ENCODE peak calls at places on chromosomes 16 and 17, in nine cellular contexts. One of them, this sample, is unnamed.
A peak's percentile ranks its signal among the peaks of the same experiment; 100 is the strongest.

GRCh38 chr17:72661093-72661944 is 431.2 kb downstream of the SLC39A11 start:
- DNase-seq in cardiac fibroblast: no peak
- DNase-seq in CD8-positive, alpha-beta T cell: no peak
- DNase-seq in left ventricle myocardium inferior: no peak
- DNase-seq in keratinocyte: peak; percentile 97
- DNase-seq in lung: no peak
- DNase-seq in ovary: no peak
- DNase-seq in heart left ventricle: no peak
- DNase-seq in lower leg skin: no peak
- DNase-seq in this sample: peak; percentile 73

GRCh38 chr16:3129137-3130131 is 5.4 kb upstream of the ZNF213 start:
- DNase-seq in heart left ventricle: peak; percentile 78
- DNase-seq in ovary: peak; percentile 71
- DNase-seq in lung: peak; percentile 84
- DNase-seq in cardiac fibroblast: peak; percentile 91
- DNase-seq in CD8-positive, alpha-beta T cell: peak; percentile 77
- DNase-seq in left ventricle myocardium inferior: peak; percentile 63
- DNase-seq in keratinocyte: no peak
- DNase-seq in lower leg skin: peak; percentile 93
- DNase-seq in this sample: no peak

GRCh38 chr17:32277284-32277683 is 11.7 kb downstream of the RHBDL3 start:
- DNase-seq in cardiac fibroblast: peak; percentile 43
- DNase-seq in ovary: no peak
- DNase-seq in lung: no peak
- DNase-seq in lower leg skin: no peak
- DNase-seq in CD8-positive, alpha-beta T cell: no peak
- DNase-seq in left ventricle myocardium inferior: no peak
- DNase-seq in keratinocyte: no peak
- DNase-seq in heart left ventricle: no peak
- DNase-seq in this sample: no peak

GRCh38 chr16:2235234-2235651 is 1.0 kb upstream of the DNASE1L2 start:
- DNase-seq in keratinocyte: no peak
- DNase-seq in left ventricle myocardium inferior: no peak
- DNase-seq in lung: no peak
- DNase-seq in CD8-positive, alpha-beta T cell: no peak
- DNase-seq in ovary: no peak
- DNase-seq in cardiac fibroblast: no peak
- DNase-seq in lower leg skin: no peak
- DNase-seq in heart left ventricle: no peak
- DNase-seq in this sample: no peak

GRCh38 chr17:39739020-39739884 is 1.5 kb downstream of the GRB7 start:
- DNase-seq in lung: peak; percentile 80
- DNase-seq in ovary: no peak
- DNase-seq in left ventricle myocardium inferior: no peak
- DNase-seq in heart left ventricle: no peak
- DNase-seq in CD8-positive, alpha-beta T cell: no peak
- DNase-seq in cardiac fibroblast: peak; percentile 23
- DNase-seq in keratinocyte: peak; percentile 57
- DNase-seq in lower leg skin: peak; percentile 95
- DNase-seq in this sample: no peak

GRCh38 chr17:8997994-8998628 is 23.2 kb upstream of the NTN1 start:
- DNase-seq in left ventricle myocardium inferior: peak; percentile 56
- DNase-seq in lower leg skin: peak; percentile 89
- DNase-seq in keratinocyte: no peak
- DNase-seq in ovary: no peak
- DNase-seq in CD8-positive, alpha-beta T cell: peak; percentile 80
- DNase-seq in cardiac fibroblast: peak; percentile 62
- DNase-seq in heart left ventricle: peak; percentile 44
- DNase-seq in lung: peak; percentile 68
- DNase-seq in this sample: no peak

GRCh38 chr16:73036074-73036826 is 11.7 kb downstream of the ZFHX3 start:
- DNase-seq in lung: no peak
- DNase-seq in CD8-positive, alpha-beta T cell: no peak
- DNase-seq in keratinocyte: no peak
- DNase-seq in ovary: no peak
- DNase-seq in cardiac fibroblast: no peak
- DNase-seq in lower leg skin: no peak
- DNase-seq in heart left ventricle: no peak
- DNase-seq in left ventricle myocardium inferior: no peak
- DNase-seq in this sample: no peak

GRCh38 chr17:27446569-27447301 is 9.5 kb upstream of the KSR1 start:
- DNase-seq in ovary: no peak
- DNase-seq in CD8-positive, alpha-beta T cell: no peak
- DNase-seq in left ventricle myocardium inferior: no peak
- DNase-seq in lung: no peak
- DNase-seq in lower leg skin: no peak
- DNase-seq in heart left ventricle: no peak
- DNase-seq in cardiac fibroblast: peak; percentile 99
- DNase-seq in keratinocyte: no peak
- DNase-seq in this sample: peak; percentile 35

GRCh38 chr16:84052071-84052622 is 9.6 kb upstream of the SLC38A8 start:
- DNase-seq in left ventricle myocardium inferior: no peak
- DNase-seq in heart left ventricle: no peak
- DNase-seq in lung: no peak
- DNase-seq in lower leg skin: peak; percentile 67
- DNase-seq in keratinocyte: no peak
- DNase-seq in ovary: no peak
- DNase-seq in CD8-positive, alpha-beta T cell: no peak
- DNase-seq in cardiac fibroblast: no peak
- DNase-seq in this sample: no peak
- TF ChIP-seq CTCF in left ventricle myocardium inferior: no peak
- TF ChIP-seq CTCF in heart left ventricle: no peak
- TF ChIP-seq CTCF in lung: no peak
- TF ChIP-seq CTCF in lower leg skin: no peak
- TF ChIP-seq CTCF in keratinocyte: no peak
- TF ChIP-seq CTCF in ovary: no peak
- TF ChIP-seq CTCF in CD8-positive, alpha-beta T cell: no peak
- TF ChIP-seq CTCF in cardiac fibroblast: no peak
- TF ChIP-seq CTCF in this sample: no peak

GRCh38 chr16:77214411-77215138 is 15.4 kb downstream of the SYCE1L start:
- DNase-seq in heart left ventricle: no peak
- DNase-seq in lower leg skin: peak; percentile 52
- DNase-seq in lung: no peak
- DNase-seq in ovary: no peak
- DNase-seq in keratinocyte: no peak
- DNase-seq in CD8-positive, alpha-beta T cell: no peak
- DNase-seq in cardiac fibroblast: no peak
- DNase-seq in left ventricle myocardium inferior: no peak
- DNase-seq in this sample: no peak
- H3K4me3 ChIP-seq in heart left ventricle: no peak overlapping the region
- H3K4me3 ChIP-seq in lower leg skin: no peak overlapping the region
- H3K4me3 ChIP-seq in lung: no peak overlapping the region
- H3K4me3 ChIP-seq in ovary: no peak overlapping the region
- H3K4me3 ChIP-seq in keratinocyte: no peak overlapping the region
- H3K4me3 ChIP-seq in CD8-positive, alpha-beta T cell: no peak overlapping the region
- H3K4me3 ChIP-seq in cardiac fibroblast: no peak overlapping the region
- H3K4me3 ChIP-seq in left ventricle myocardium inferior: no peak overlapping the region
- H3K4me3 ChIP-seq in this sample: no peak overlapping the region

GRCh38 chr17:69607162-69607834 is 192.8 kb downstream of the MAP2K6 start:
- DNase-seq in heart left ventricle: peak; percentile 76
- DNase-seq in keratinocyte: peak; percentile 17
- DNase-seq in ovary: peak; percentile 61
- DNase-seq in lung: peak; percentile 52
- DNase-seq in left ventricle myocardium inferior: peak; percentile 77
- DNase-seq in CD8-positive, alpha-beta T cell: no peak
- DNase-seq in lower leg skin: peak; percentile 93
- DNase-seq in cardiac fibroblast: peak; percentile 92
- DNase-seq in this sample: peak; percentile 48
- TF ChIP-seq CTCF in heart left ventricle: peak; percentile 94
- TF ChIP-seq CTCF in keratinocyte: peak; percentile 88
- TF ChIP-seq CTCF in ovary: peak; percentile 61
- TF ChIP-seq CTCF in lung: peak; percentile 56
- TF ChIP-seq CTCF in left ventricle myocardium inferior: peak; percentile 90
- TF ChIP-seq CTCF in CD8-positive, alpha-beta T cell: peak; percentile 37
- TF ChIP-seq CTCF in lower leg skin: peak; percentile 52
- TF ChIP-seq CTCF in cardiac fibroblast: peak; percentile 86
- TF ChIP-seq CTCF in this sample: peak; percentile 87

DNA sequence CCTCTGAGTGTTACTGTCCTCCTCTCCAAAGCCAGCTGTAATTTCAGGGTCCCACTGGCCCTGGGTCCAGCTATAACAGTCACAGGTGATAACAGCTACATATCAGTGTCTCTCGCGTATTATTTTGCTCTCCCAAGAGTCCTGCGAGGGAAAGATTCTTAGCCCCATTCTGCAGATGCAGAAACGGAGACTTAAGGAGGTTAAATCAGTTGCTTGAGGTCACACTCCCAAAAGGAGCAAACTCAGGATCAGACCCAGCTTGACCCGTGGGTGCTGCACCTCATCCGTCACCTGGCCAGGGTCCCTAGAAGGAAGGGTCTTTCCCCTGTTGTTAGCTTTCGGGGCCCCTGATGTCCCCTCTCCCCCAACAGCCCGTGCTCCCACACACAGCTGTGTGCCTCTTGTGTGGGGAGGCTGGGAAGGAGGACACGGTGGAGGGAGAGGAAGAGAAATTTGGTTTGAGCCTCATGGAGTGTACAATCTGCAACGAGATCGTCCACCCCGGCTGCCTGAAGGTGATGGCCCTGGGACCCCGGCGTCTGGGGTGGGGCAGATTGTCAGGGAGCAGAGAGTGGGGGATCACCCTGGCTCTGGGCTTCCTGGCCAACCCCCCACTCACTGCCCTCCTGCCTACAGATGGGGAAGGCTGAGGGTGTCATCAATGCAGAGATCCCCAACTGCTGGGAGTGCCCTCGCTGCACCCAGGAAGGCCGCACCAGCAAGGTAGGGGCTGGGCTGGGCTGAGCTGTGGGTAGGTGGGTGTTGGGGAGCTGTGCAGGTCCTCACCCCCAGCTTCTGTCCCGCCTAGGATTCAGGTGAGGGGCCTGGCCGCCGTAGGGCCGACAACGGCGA is 3.8 kb downstream of the FBXL19 start:
- DNase-seq in left ventricle myocardium inferior: no peak
- DNase-seq in heart left ventricle: no peak
- DNase-seq in lung: no peak
- DNase-seq in CD8-positive, alpha-beta T cell: no peak
- DNase-seq in lower leg skin: no peak
- DNase-seq in cardiac fibroblast: no peak
- DNase-seq in keratinocyte: no peak
- DNase-seq in ovary: no peak
- DNase-seq in this sample: no peak
- H3K4me3 ChIP-seq in left ventricle myocardium inferior: no peak overlapping the region
- H3K4me3 ChIP-seq in heart left ventricle: no peak overlapping the region
- H3K4me3 ChIP-seq in lung: no peak overlapping the region
- H3K4me3 ChIP-seq in CD8-positive, alpha-beta T cell: no peak overlapping the region
- H3K4me3 ChIP-seq in lower leg skin: no peak overlapping the region
- H3K4me3 ChIP-seq in cardiac fibroblast: no peak overlapping the region
- H3K4me3 ChIP-seq in keratinocyte: peak overlapping the region; percentile 41
- H3K4me3 ChIP-seq in ovary: no peak overlapping the region
- H3K4me3 ChIP-seq in this sample: no peak overlapping the region

GRCh38 chr16:53404959-53405358 is 29.3 kb upstream of the RBL2 start:
- DNase-seq in left ventricle myocardium inferior: no peak
- DNase-seq in heart left ventricle: no peak
- DNase-seq in cardiac fibroblast: peak; percentile 33
- DNase-seq in ovary: no peak
- DNase-seq in lower leg skin: no peak
- DNase-seq in keratinocyte: no peak
- DNase-seq in lung: no peak
- DNase-seq in CD8-positive, alpha-beta T cell: no peak
- DNase-seq in this sample: no peak
- TF ChIP-seq CTCF in left ventricle myocardium inferior: no peak
- TF ChIP-seq CTCF in heart left ventricle: no peak
- TF ChIP-seq CTCF in cardiac fibroblast: peak; percentile 13
- TF ChIP-seq CTCF in ovary: no peak
- TF ChIP-seq CTCF in lower leg skin: no peak
- TF ChIP-seq CTCF in keratinocyte: no peak
- TF ChIP-seq CTCF in lung: no peak
- TF ChIP-seq CTCF in CD8-positive, alpha-beta T cell: no peak
- TF ChIP-seq CTCF in this sample: no peak

DNA sequence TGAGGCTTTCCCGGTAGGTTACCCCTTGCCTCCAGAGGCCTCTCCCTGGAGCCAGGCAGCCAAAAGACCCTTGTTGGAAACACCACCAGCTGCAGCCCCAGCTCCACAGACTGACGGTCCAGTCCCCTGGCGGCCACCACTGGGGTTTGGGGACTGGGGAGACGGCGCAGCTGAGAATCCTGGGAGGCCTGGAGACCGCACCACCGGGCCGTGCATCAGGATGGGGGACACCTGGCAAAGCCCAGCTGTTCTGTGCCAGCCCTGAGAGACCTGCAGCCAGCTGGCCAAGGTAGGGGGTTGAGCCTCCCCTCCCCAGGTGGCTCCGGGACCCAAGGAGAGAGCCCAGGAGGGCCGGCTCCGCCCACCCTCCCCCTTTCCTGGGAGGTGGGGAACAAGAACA is 8.3 kb upstream of the SLC38A10 start:
- DNase-seq in lower leg skin: no peak
- DNase-seq in heart left ventricle: no peak
- DNase-seq in keratinocyte: no peak
- DNase-seq in lung: no peak
- DNase-seq in left ventricle myocardium inferior: no peak
- DNase-seq in ovary: no peak
- DNase-seq in cardiac fibroblast: no peak
- DNase-seq in CD8-positive, alpha-beta T cell: no peak
- DNase-seq in this sample: no peak
- H3K4me3 ChIP-seq in lower leg skin: no peak overlapping the region
- H3K4me3 ChIP-seq in heart left ventricle: no peak overlapping the region
- H3K4me3 ChIP-seq in keratinocyte: no peak overlapping the region
- H3K4me3 ChIP-seq in lung: no peak overlapping the region
- H3K4me3 ChIP-seq in left ventricle myocardium inferior: no peak overlapping the region
- H3K4me3 ChIP-seq in ovary: no peak overlapping the region
- H3K4me3 ChIP-seq in cardiac fibroblast: no peak overlapping the region
- H3K4me3 ChIP-seq in CD8-positive, alpha-beta T cell: no peak overlapping the region
- H3K4me3 ChIP-seq in this sample: no peak overlapping the region

GRCh38 chr17:17819111-17819510 is 17.7 kb downstream of the SREBF1 start:
- DNase-seq in lung: no peak
- DNase-seq in heart left ventricle: no peak
- DNase-seq in keratinocyte: no peak
- DNase-seq in cardiac fibroblast: no peak
- DNase-seq in left ventricle myocardium inferior: no peak
- DNase-seq in lower leg skin: no peak
- DNase-seq in ovary: no peak
- DNase-seq in CD8-positive, alpha-beta T cell: no peak
- DNase-seq in this sample: no peak
- TF ChIP-seq CTCF in lung: no peak
- TF ChIP-seq CTCF in heart left ventricle: no peak
- TF ChIP-seq CTCF in keratinocyte: no peak
- TF ChIP-seq CTCF in cardiac fibroblast: no peak
- TF ChIP-seq CTCF in left ventricle myocardium inferior: no peak
- TF ChIP-seq CTCF in lower leg skin: no peak
- TF ChIP-seq CTCF in ovary: no peak
- TF ChIP-seq CTCF in CD8-positive, alpha-beta T cell: no peak
- TF ChIP-seq CTCF in this sample: no peak

GRCh38 chr17:74098378-74099024 is 105.0 kb upstream of the RPL38 start:
- DNase-seq in heart left ventricle: no peak
- DNase-seq in keratinocyte: no peak
- DNase-seq in lower leg skin: no peak
- DNase-seq in lung: no peak
- DNase-seq in ovary: no peak
- DNase-seq in cardiac fibroblast: no peak
- DNase-seq in CD8-positive, alpha-beta T cell: no peak
- DNase-seq in left ventricle myocardium inferior: no peak
- DNase-seq in this sample: no peak
- H3K4me3 ChIP-seq in heart left ventricle: no peak overlapping the region
- H3K4me3 ChIP-seq in keratinocyte: no peak overlapping the region
- H3K4me3 ChIP-seq in lower leg skin: no peak overlapping the region
- H3K4me3 ChIP-seq in lung: no peak overlapping the region
- H3K4me3 ChIP-seq in ovary: no peak overlapping the region
- H3K4me3 ChIP-seq in cardiac fibroblast: no peak overlapping the region
- H3K4me3 ChIP-seq in CD8-positive, alpha-beta T cell: no peak overlapping the region
- H3K4me3 ChIP-seq in left ventricle myocardium inferior: no peak overlapping the region
- H3K4me3 ChIP-seq in this sample: no peak overlapping the region